ENCODE peak calls at places on chromosomes 3 and 15, in eight cellular contexts. G is Peyer's patch; X is A549; J is lung; C is transverse colon; H is CD8-positive, alpha-beta T cell; S is GM23338; L is IMR-90. Y is an unnamed sample.

GRCh38 chr15:59138243-59138642 is 33.3 kb downstream of the CCNB2 start:
- DNase-seq in G (peak; percentile 72), X (peak; percentile 83), J (no peak), C (peak; percentile 59), H (peak; percentile 52), S (peak; percentile 91), L (peak; percentile 22), Y (peak; percentile 68)

GRCh38 chr3:53030864-53031445 is 14.9 kb downstream of the SFMBT1 start:
- DNase-seq in G (no peak), X (no peak), J (no peak), C (peak; percentile 48), H (peak; percentile 49), S (peak; percentile 65), L (no peak), Y (no peak)

GRCh38 chr3:24185738-24186384 is 240.8 kb downstream of the NR1D2 start:
- DNase-seq in G (no peak), X (peak; percentile 36), J (peak; percentile 31), C (peak; percentile 18), H (no peak), S (peak; percentile 90), L (peak; percentile 57), Y (no peak)

GRCh38 chr15:45091581-45091980 is 22.4 kb downstream of the DUOX2 start:
- DNase-seq in G (no peak), X (no peak), J (no peak), C (no peak), H (no peak), S (no peak), L (no peak), Y (peak; percentile 28)

GRCh38 chr3:42262525-42262924 is 3.5 kb downstream of the CCK start:
- DNase-seq in G (no peak), X (peak; percentile 14), J (no peak), C (no peak), H (no peak), S (no peak), L (peak; percentile 80), Y (peak; percentile 75)

GRCh38 chr3:164375538-164375937 is 702.8 kb downstream of the SI start:
- DNase-seq in G (no peak), X (no peak), J (no peak), C (no peak), H (no peak), S (no peak), L (no peak), Y (no peak)

GRCh38 chr15:98518823-98519561 is 129.3 kb upstream of the IGF1R start:
- DNase-seq in G (no peak), X (peak; percentile 86), J (peak; percentile 42), C (peak; percentile 32), H (peak; percentile 34), S (peak; percentile 94), L (peak; percentile 76), Y (no peak)

GRCh38 chr15:29411299-29411698 is 141.7 kb upstream of the NSMCE3 start:
- DNase-seq in G (no peak), X (no peak), J (no peak), C (no peak), H (no peak), S (no peak), L (no peak), Y (no peak)

GRCh38 chr3:100269410-100270217 is 8.8 kb downstream of the TBC1D23 start:
- DNase-seq in G (no peak), X (no peak), J (no peak), C (no peak), H (no peak), S (no peak), L (peak; percentile 94), Y (no peak)

GRCh38 chr15:63502843-63503738 is 1.3 kb upstream of the USP3 start:
- DNase-seq in G (peak; percentile 93), X (peak; percentile 88), J (peak; percentile 96), C (peak; percentile 96), H (peak; percentile 76), S (peak; percentile 85), L (peak; percentile 87), Y (peak; percentile 95)

GRCh38 chr3:33096103-33096868 is 660 bp downstream of the GLB1 start:
- DNase-seq in G (peak; percentile 82), X (peak; percentile 18), J (peak; percentile 69), C (peak; percentile 67), H (peak; percentile 42), S (peak; percentile 60), L (peak; percentile 30), Y (peak; percentile 60)

DNA sequence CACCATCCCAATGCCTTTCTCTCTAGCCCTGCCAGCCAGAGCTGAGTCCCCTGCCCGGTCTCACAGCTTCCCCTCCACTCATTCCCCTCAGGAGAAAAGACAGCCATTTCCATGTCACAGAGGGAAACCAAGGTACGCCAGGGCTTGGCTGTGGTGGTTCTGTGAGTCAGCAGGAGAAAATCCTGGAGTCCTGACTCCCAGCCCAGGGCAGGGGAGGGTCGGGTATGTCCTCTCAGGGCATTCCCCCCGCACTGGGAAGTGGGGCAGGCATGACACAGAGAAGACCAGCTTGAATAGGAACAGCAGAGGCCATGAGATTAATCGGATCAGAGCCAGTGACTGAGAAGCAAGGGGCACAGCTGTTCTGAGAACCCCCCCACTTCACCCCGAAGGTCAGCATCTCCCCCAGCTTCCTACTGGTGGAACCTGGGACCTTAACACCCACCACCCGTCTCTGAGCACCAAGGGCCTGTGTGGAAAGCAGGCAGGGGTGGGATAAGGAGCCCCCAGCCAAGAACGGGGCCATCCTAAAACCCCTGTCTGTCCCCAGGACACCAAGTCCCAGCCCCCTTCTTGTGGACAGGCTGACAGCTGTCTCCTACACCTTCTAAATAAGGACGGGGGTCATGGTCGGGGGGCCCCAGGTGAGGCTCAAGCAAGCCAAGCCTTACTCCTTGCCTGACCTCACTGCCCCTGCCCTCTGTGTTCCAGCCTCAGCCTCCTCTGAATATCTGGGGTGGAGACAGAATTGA is 843 bp upstream of the SLC38A3 start:
- DNase-seq in G (no peak), X (no peak), J (no peak), C (no peak), H (no peak), S (no peak), L (no peak), Y (no peak)
- H3K4me3 ChIP-seq in G (no peak overlapping the region), X (no peak overlapping the region), J (no peak overlapping the region), C (no peak overlapping the region), H (no peak overlapping the region), S (peak overlapping the region; percentile 75), L (no peak overlapping the region), Y (no peak overlapping the region)

GRCh38 chr15:50227076-50227475 is 38.5 kb downstream of the HDC start:
- DNase-seq in G (no peak), X (no peak), J (no peak), C (no peak), H (no peak), S (no peak), L (peak; percentile 88), Y (no peak)
- H3K4me1 ChIP-seq in G (no peaks in the 10 kb centered on the region), X (peaks cover 12% of the 10 kb centered on the region), J (no peaks in the 10 kb centered on the region), C (no peaks in the 10 kb centered on the region), H (no peaks in the 10 kb centered on the region), S (no peaks in the 10 kb centered on the region), L (peaks cover 2% of the 10 kb centered on the region), Y (no peaks in the 10 kb centered on the region)

GRCh38 chr3:168096210-168096795 is 579 bp upstream of the GOLIM4 start:
- DNase-seq in G (no peak), X (peak; percentile 67), J (peak; percentile 66), C (peak; percentile 62), H (no peak), S (peak; percentile 56), L (peak; percentile 93), Y (peak; percentile 85)

GRCh38 chr3:168094877-168095610 is 680 bp downstream of the GOLIM4 start:
- DNase-seq in G (peak; percentile 83), X (peak; percentile 44), J (peak; percentile 59), C (peak; percentile 72), H (peak; percentile 22), S (peak; percentile 81), L (peak; percentile 69), Y (peak; percentile 73)

GRCh38 chr3:168094580-168094876 is 1.2 kb downstream of the GOLIM4 start:
- DNase-seq in G (no peak), X (no peak), J (peak; percentile 46), C (no peak), H (no peak), S (no peak), L (no peak), Y (no peak)

GRCh38 chr3:168097381-168097780 is 1.7 kb upstream of the GOLIM4 start:
- DNase-seq in G (no peak), X (no peak), J (no peak), C (no peak), H (no peak), S (no peak), L (no peak), Y (no peak)

DNA sequence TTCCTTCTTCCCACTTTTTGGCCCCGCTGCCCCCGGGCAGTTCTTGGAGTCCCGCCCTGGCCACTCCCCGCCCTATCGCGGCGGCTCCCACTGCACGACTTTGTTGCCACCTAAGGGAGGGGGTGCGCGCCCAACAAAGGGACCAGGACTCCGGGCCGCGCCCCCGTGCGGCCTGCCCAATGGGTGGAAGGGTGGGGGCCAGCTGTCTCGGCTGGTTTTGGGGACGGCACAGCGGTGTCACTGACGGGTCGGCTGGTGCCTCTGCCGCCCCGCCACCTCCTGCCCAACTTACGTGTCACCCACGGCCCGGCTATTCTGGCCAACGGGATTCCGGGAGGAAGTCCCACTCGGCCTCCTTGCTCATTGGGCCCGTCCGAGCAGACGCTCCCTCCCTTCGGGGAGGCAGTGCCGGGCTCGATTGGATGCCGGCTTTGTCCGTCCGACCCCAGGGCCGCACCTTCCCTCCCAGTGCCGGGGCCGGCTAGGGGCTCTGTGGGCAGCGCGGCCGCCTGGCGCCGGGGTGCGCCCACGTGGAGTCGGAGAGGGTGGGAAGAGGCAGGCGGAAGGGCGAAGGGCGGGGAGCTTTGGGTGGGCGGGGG is at the start of gene GOLIM4:
- DNase-seq in G (peak; percentile 95), X (peak; percentile 66), J (peak; percentile 95), C (peak; percentile 96), H (peak; percentile 45), S (peak; percentile 95), L (peak; percentile 97), Y (peak; percentile 96)
- TF ChIP-seq CTCF in G (peak; percentile 25), X (no peak), J (no peak), C (no peak), H (no peak), S (peak; percentile 23), L (no peak), Y (no peak)

GRCh38 chr3:58010562-58010961 is 2.3 kb downstream of the FLNB start:
- DNase-seq in G (no peak), X (no peak), J (no peak), C (peak; percentile 16), H (no peak), S (no peak), L (peak; percentile 47), Y (no peak)
- H3K4me3 ChIP-seq in G (peak overlapping the region; percentile 89), X (peak overlapping the region; percentile 99), J (peak overlapping the region; percentile 4), C (peak overlapping the region; percentile 9), H (peak overlapping the region; percentile 20), S (peak overlapping the region; percentile 100), L (peak overlapping the region; percentile 95), Y (peak overlapping the region; percentile 77)

GRCh38 chr15:66650433-66650832 is 51.6 kb upstream of the SMAD6 start:
- DNase-seq in G (no peak), X (no peak), J (peak; percentile 48), C (no peak), H (no peak), S (no peak), L (no peak), Y (no peak)
- H3K4me1 ChIP-seq in G (no peaks in the 10 kb centered on the region), X (peaks cover 14% of the 10 kb centered on the region), J (peaks cover 10% of the 10 kb centered on the region), C (no peaks in the 10 kb centered on the region), H (peaks cover 9% of the 10 kb centered on the region), S (peaks cover 18% of the 10 kb centered on the region), L (peaks cover 2% of the 10 kb centered on the region), Y (no peaks in the 10 kb centered on the region)

GRCh38 chr15:51576451-51576850 is 46.1 kb downstream of the DMXL2 start:
- DNase-seq in G (no peak), X (no peak), J (no peak), C (no peak), H (no peak), S (no peak), L (no peak), Y (no peak)
- TF ChIP-seq CTCF in G (no peak), X (no peak), J (no peak), C (no peak), H (no peak), S (no peak), L (no peak), Y (no peak)

Y was measured in RWPE2.